ENCODE peak calls at places on chromosomes 6 and 20, in seven cellular contexts. Q is PC-3, P is heart right ventricle, L is suprapubic skin, Z is Panc1, J is dorsolateral prefrontal cortex, O is RWPE1. N is an unnamed sample.

GRCh38 chr6:111256646-111257045 is 169.3 kb downstream of the SLC16A10 start:
- DNase-seq in Q (peak; percentile 19), L (no peak), O (no peak), P (no peak), Z (no peak), J (no peak), N (no peak)

GRCh38 chr20:48523191-48523757 is 304.5 kb downstream of the PREX1 start:
- DNase-seq in Q (peak; percentile 73), O (peak; percentile 86), J (no peak), P (peak; percentile 35), L (no peak), Z (peak; percentile 10), N (no peak)

GRCh38 chr6:134512946-134513345 is 195.0 kb upstream of the SGK1 start:
- DNase-seq in J (peak; percentile 50), O (no peak), Q (peak; percentile 1), Z (no peak), L (no peak), P (peak; percentile 62), N (no peak)

GRCh38 chr6:134357110-134357509 is 39.2 kb upstream of the SGK1 start:
- DNase-seq in L (no peak), O (no peak), J (no peak), Z (no peak), Q (no peak), P (no peak), N (no peak)

GRCh38 chr20:63381781-63382431 is 20.8 kb upstream of the CHRNA4 start:
- DNase-seq in J (no peak), P (no peak), Q (peak; percentile 25), Z (peak; percentile 5), L (no peak), O (peak; percentile 68), N (no peak)

GRCh38 chr20:47710665-47711045 is 74.6 kb downstream of the SULF2 start:
- DNase-seq in J (no peak), O (no peak), P (no peak), Q (no peak), L (no peak), Z (no peak), N (no peak)

GRCh38 chr6:42929928-42930360 is 664 bp downstream of the CNPY3 start:
- DNase-seq in P (peak; percentile 26), L (no peak), Q (peak; percentile 52), J (no peak), O (peak; percentile 36), Z (peak; percentile 1), N (no peak)

GRCh38 chr6:170031684-170032121 is 259.2 kb downstream of the DLL1 start:
- DNase-seq in Z (no peak), J (peak; percentile 20), L (peak; percentile 56), O (no peak), P (no peak), Q (peak; percentile 42), N (no peak)

GRCh38 chr6:93407186-93407585 is 12.2 kb downstream of the EPHA7 start:
- DNase-seq in J (no peak), P (no peak), O (no peak), L (no peak), Z (no peak), Q (peak; percentile 18), N (no peak)

GRCh38 chr6:88856566-88856965 is 106.9 kb downstream of the RNGTT start:
- DNase-seq in O (no peak), Z (no peak), J (no peak), L (no peak), Q (no peak), P (no peak), N (no peak)

GRCh38 chr20:41956316-41957050 is 338.3 kb upstream of the CHD6 start:
- DNase-seq in Z (peak; percentile 13), Q (peak; percentile 28), P (peak; percentile 4), O (no peak), J (no peak), L (no peak), N (no peak)

GRCh38 chr20:50172347-50173013 is 18.1 kb upstream of the CEBPB start:
- DNase-seq in Z (no peak), Q (no peak), J (peak; percentile 55), O (peak; percentile 91), L (peak; percentile 90), P (peak; percentile 92), N (no peak)

GRCh38 chr6:101477436-101477835 is 83.9 kb downstream of the GRIK2 start:
- DNase-seq in P (no peak), O (no peak), Q (no peak), L (no peak), J (no peak), Z (no peak), N (no peak)

GRCh38 chr6:21128601-21129000 is 464.9 kb upstream of the SOX4 start:
- DNase-seq in J (no peak), Z (no peak), L (no peak), P (no peak), Q (no peak), O (no peak), N (no peak)

GRCh38 chr6:100269189-100269588 is 195.5 kb downstream of the SIM1 start:
- DNase-seq in J (no peak), Z (no peak), L (no peak), O (no peak), P (no peak), Q (peak; percentile 33), N (no peak)

GRCh38 chr6:70108230-70108629 is 194.7 kb downstream of the COL9A1 start:
- DNase-seq in P (no peak), Z (peak; percentile 24), L (no peak), J (no peak), O (peak; percentile 30), Q (peak; percentile 54), N (no peak)

DNA sequence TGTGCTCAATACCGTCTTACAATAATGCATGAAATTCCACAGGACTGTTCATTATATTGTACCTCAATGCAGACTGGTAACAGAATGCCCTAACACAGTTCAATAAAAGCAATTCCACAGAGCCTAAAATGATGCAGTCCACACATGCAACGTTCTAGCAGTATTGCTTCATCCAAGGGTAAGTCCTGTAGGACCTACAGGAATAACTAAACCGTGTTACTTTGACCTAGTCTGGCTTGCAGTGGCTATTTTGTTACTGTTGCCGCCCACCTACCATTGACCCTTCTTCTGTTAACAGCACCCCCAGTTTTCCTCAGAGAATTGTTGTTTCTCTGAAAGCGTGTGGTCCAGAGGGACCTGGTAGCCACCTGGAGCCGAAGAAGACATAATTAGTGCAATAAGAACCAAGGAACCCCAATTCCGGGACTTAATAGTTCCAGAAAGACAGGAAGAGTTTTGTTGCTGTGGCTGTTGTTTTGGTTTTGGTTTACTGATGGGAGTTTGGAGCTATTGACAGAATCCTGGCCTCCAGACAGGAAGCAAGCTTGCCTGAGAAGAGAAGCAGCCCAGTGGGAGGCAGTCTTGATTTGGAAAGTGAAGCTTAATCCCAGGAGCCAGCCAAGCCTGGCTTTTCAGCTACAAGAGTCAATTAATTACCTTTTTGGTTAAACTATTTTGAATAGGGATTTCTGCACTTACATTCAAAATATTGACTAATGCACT is 91.3 kb downstream of the FRK start:
- DNase-seq in L (no peak), Q (no peak), P (peak; percentile 8), O (no peak), Z (no peak), J (peak; percentile 39), N (no peak)
- TF ChIP-seq CTCF in L (no peak), Q (no peak), P (peak; percentile 35), O (no peak), Z (peak; percentile 21), J (peak; percentile 57), N (no peak)

DNA sequence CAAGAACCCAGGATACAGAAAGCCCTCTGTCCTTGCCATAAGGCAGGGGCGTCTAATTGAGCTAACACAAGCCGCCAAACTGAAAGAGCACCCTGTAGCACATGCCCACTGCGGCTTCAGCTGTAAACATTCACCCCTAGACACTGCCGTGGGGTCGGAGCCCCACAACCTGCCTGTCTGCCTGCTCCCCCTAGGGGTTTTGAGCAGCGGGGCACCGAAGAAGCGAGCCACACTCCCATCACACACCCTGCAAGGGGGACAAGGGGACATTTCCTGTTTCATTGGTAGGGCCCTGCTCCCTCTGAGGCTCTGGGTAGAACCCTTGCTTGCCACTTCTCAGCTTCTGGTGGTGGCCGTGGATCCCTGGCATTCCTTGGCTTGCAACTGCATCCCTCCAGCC is 45.2 kb upstream of the BCLAF1 start:
- DNase-seq in J (no peak), O (no peak), P (no peak), L (no peak), Z (no peak), Q (no peak), N (no peak)
- TF ChIP-seq CTCF in J (peak; percentile 32), O (no peak), P (no peak), L (no peak), Z (peak; percentile 44), Q (peak; percentile 25), N (no peak)

DNA sequence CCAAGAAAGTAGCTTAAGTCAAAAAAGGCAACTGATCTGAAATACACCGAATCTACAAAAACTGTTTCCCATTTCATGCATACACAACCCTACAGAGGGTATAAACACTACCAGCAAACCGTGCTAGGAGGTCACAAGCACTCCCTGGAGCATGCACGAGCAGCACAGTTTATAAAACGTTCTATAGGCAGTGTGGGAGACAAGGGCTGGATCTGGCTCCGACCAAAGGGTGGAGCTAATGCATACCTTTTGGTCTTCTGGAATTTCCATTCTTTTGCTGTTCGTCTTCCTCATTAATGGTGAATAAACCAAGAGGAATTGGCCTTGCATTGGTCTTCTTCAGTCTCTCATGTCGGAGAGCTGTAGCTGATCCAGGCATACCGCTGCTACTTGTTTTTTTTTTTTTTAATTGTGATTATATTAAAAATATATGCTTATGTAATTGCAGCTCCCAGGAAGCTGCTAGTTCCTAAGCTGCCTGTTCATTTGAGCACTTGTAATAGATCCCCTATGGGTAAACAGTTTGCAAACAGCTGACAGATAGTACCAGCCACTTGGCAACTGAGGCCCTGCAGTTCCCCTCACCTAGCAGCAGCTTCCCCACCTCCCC is 24.5 kb downstream of the MAP7 start:
- DNase-seq in P (no peak), Z (no peak), J (peak; percentile 49), L (no peak), O (no peak), Q (no peak), N (no peak)
- TF ChIP-seq CTCF in P (no peak), Z (peak; percentile 24), J (no peak), L (no peak), O (no peak), Q (no peak), N (no peak)

GRCh38 chr6:14742171-14742570 is 503.7 kb upstream of the JARID2 start:
- DNase-seq in Z (no peak), P (no peak), Q (no peak), O (no peak), J (no peak), L (no peak), N (no peak)

GRCh38 chr6:14738497-14738896 is 507.4 kb upstream of the JARID2 start:
- DNase-seq in L (no peak), Z (no peak), Q (no peak), J (no peak), P (no peak), O (no peak), N (no peak)

GRCh38 chr6:14738933-14739332 is 506.9 kb upstream of the JARID2 start:
- DNase-seq in P (no peak), Q (no peak), O (no peak), J (no peak), L (no peak), Z (no peak), N (no peak)

GRCh38 chr6:14742680-14743079 is 503.2 kb upstream of the JARID2 start:
- DNase-seq in J (no peak), Q (no peak), L (no peak), O (no peak), P (no peak), Z (no peak), N (no peak)

DNA sequence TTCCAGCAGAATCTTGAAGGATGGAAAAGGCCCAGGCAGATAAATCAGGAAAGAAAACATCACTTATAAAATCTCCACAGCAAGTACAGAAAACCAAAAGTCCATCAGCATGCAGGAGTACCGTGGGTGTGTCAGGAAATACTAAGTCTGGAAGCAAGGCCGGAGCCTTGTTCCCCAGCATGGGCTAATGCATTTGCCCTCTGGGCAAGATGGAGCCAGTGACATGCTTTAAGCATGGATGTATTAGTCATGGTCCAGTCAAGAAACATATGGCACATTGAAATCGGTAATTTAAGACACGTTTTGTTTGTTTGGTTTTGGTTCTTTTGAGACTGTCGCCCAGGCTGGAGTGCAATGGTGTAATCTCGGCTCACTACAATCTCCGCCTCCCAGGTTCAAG is 506.0 kb upstream of the JARID2 start:
- DNase-seq in Z (no peak), O (no peak), L (no peak), J (no peak), Q (no peak), P (no peak), N (no peak)
- TF ChIP-seq CTCF in Z (no peak), O (no peak), L (no peak), J (no peak), Q (no peak), P (no peak), N (no peak)

N was measured in omental fat pad.